ENCODE peak calls at places on chromosomes 2 and 18, in four cellular contexts. One of them, this sample, is unnamed.

GRCh38 chr2:220513573-220514288 is 886.3 kb downstream of the SLC4A3 start:
- DNase-seq in tibial artery: no peak
- DNase-seq in gastrocnemius medialis: no peak
- DNase-seq in cerebellar cortex: no peak
- DNase-seq in this sample: no peak

GRCh38 chr2:219155054-219155644 is 5.5 kb downstream of the NHEJ1 start:
- DNase-seq in tibial artery: no peak
- DNase-seq in gastrocnemius medialis: no peak
- DNase-seq in cerebellar cortex: peak; percentile 87
- DNase-seq in this sample: peak; percentile 87

GRCh38 chr2:134489732-134490384 is 228.9 kb downstream of the TMEM163 start:
- DNase-seq in tibial artery: no peak
- DNase-seq in gastrocnemius medialis: no peak
- DNase-seq in cerebellar cortex: no peak
- DNase-seq in this sample: no peak

GRCh38 chr2:2050321-2050905 is 280.7 kb downstream of the MYT1L start:
- DNase-seq in tibial artery: no peak
- DNase-seq in gastrocnemius medialis: no peak
- DNase-seq in cerebellar cortex: peak; percentile 60
- DNase-seq in this sample: no peak

GRCh38 chr2:20439193-20439475 is 7.7 kb upstream of the RHOB start:
- DNase-seq in tibial artery: peak; percentile 57
- DNase-seq in gastrocnemius medialis: no peak
- DNase-seq in cerebellar cortex: no peak
- DNase-seq in this sample: no peak

GRCh38 chr18:49431563-49431962 is 28.9 kb downstream of the DYM start:
- DNase-seq in tibial artery: no peak
- DNase-seq in gastrocnemius medialis: no peak
- DNase-seq in cerebellar cortex: no peak
- DNase-seq in this sample: no peak

GRCh38 chr2:75162897-75163296 is 36.4 kb downstream of the TACR1 start:
- DNase-seq in tibial artery: no peak
- DNase-seq in gastrocnemius medialis: no peak
- DNase-seq in cerebellar cortex: no peak
- DNase-seq in this sample: no peak

GRCh38 chr2:83615491-83615890 is 843.6 kb downstream of the SUCLG1 start:
- DNase-seq in tibial artery: no peak
- DNase-seq in gastrocnemius medialis: no peak
- DNase-seq in cerebellar cortex: no peak
- DNase-seq in this sample: no peak

GRCh38 chr2:200703132-200703925 is 108.4 kb upstream of the BZW1 start:
- DNase-seq in tibial artery: no peak
- DNase-seq in gastrocnemius medialis: no peak
- DNase-seq in cerebellar cortex: peak; percentile 59
- DNase-seq in this sample: peak; percentile 82

GRCh38 chr2:31232586-31232985 is 1.4 kb upstream of the EHD3 start:
- DNase-seq in tibial artery: no peak
- DNase-seq in gastrocnemius medialis: no peak
- DNase-seq in cerebellar cortex: no peak
- DNase-seq in this sample: no peak

GRCh38 chr2:31247671-31248070 is 13.7 kb downstream of the EHD3 start:
- DNase-seq in tibial artery: no peak
- DNase-seq in gastrocnemius medialis: no peak
- DNase-seq in cerebellar cortex: no peak
- DNase-seq in this sample: no peak

GRCh38 chr2:54945401-54946219 is 104.6 kb downstream of the RTN4 start:
- DNase-seq in tibial artery: peak; percentile 87
- DNase-seq in gastrocnemius medialis: peak; percentile 91
- DNase-seq in cerebellar cortex: peak; percentile 65
- DNase-seq in this sample: peak; percentile 67

GRCh38 chr2:128513416-128514283 is 195.0 kb upstream of the HS6ST1 start:
- DNase-seq in tibial artery: no peak
- DNase-seq in gastrocnemius medialis: no peak
- DNase-seq in cerebellar cortex: no peak
- DNase-seq in this sample: no peak

GRCh38 chr2:241555711-241556110 is 2.8 kb upstream of the BOK start:
- DNase-seq in tibial artery: no peak
- DNase-seq in gastrocnemius medialis: no peak
- DNase-seq in cerebellar cortex: no peak
- DNase-seq in this sample: no peak

GRCh38 chr18:49861659-49862058 is 48.3 kb upstream of the ACAA2 start:
- DNase-seq in tibial artery: no peak
- DNase-seq in gastrocnemius medialis: no peak
- DNase-seq in cerebellar cortex: peak; percentile 52
- DNase-seq in this sample: no peak

GRCh38 chr2:112784199-112785189 is at the start of gene IL1A:
- DNase-seq in tibial artery: no peak
- DNase-seq in gastrocnemius medialis: no peak
- DNase-seq in cerebellar cortex: no peak
- DNase-seq in this sample: no peak

GRCh38 chr2:47008381-47009280 is 93.0 kb upstream of the MCFD2 start:
- DNase-seq in tibial artery: peak; percentile 94
- DNase-seq in gastrocnemius medialis: no peak
- DNase-seq in cerebellar cortex: peak; percentile 94
- DNase-seq in this sample: peak; percentile 79

GRCh38 chr18:28594034-28594433 is 417.1 kb upstream of the CDH2 start:
- DNase-seq in tibial artery: no peak
- DNase-seq in gastrocnemius medialis: no peak
- DNase-seq in cerebellar cortex: no peak
- DNase-seq in this sample: no peak

GRCh38 chr2:157087373-157088005 is 170.0 kb upstream of the GALNT5 start:
- DNase-seq in tibial artery: peak; percentile 74
- DNase-seq in gastrocnemius medialis: peak; percentile 9
- DNase-seq in cerebellar cortex: no peak
- DNase-seq in this sample: no peak

GRCh38 chr18:10516078-10516477 is 9.7 kb upstream of the NAPG start:
- DNase-seq in tibial artery: no peak
- DNase-seq in gastrocnemius medialis: no peak
- DNase-seq in cerebellar cortex: no peak
- DNase-seq in this sample: no peak

GRCh38 chr2:231597014-231597611 is 4.4 kb downstream of the TEX44 start:
- DNase-seq in tibial artery: peak; percentile 80
- DNase-seq in gastrocnemius medialis: no peak
- DNase-seq in cerebellar cortex: peak; percentile 52
- DNase-seq in this sample: peak; percentile 70

GRCh38 chr2:65199891-65200290 is 27.7 kb upstream of the ACTR2 start:
- DNase-seq in tibial artery: no peak
- DNase-seq in gastrocnemius medialis: no peak
- DNase-seq in cerebellar cortex: no peak
- DNase-seq in this sample: no peak

GRCh38 chr2:54228945-54229344 is 27.1 kb downstream of the TSPYL6 start:
- DNase-seq in tibial artery: peak; percentile 73
- DNase-seq in gastrocnemius medialis: no peak
- DNase-seq in cerebellar cortex: no peak
- DNase-seq in this sample: peak; percentile 33

GRCh38 chr2:45332094-45332493 is 279.0 kb downstream of the SRBD1 start:
- DNase-seq in tibial artery: no peak
- DNase-seq in gastrocnemius medialis: no peak
- DNase-seq in cerebellar cortex: no peak
- DNase-seq in this sample: no peak

GRCh38 chr2:6626406-6627012 is 239.2 kb downstream of the CMPK2 start:
- DNase-seq in tibial artery: no peak
- DNase-seq in gastrocnemius medialis: no peak
- DNase-seq in cerebellar cortex: no peak
- DNase-seq in this sample: no peak

GRCh38 chr2:189188446-189188845 is 8.9 kb upstream of the COL5A2 start:
- DNase-seq in tibial artery: no peak
- DNase-seq in gastrocnemius medialis: no peak
- DNase-seq in cerebellar cortex: no peak
- DNase-seq in this sample: no peak

GRCh38 chr2:88038263-88039105 is 17.1 kb downstream of the KRCC1 start:
- DNase-seq in tibial artery: no peak
- DNase-seq in gastrocnemius medialis: no peak
- DNase-seq in cerebellar cortex: no peak
- DNase-seq in this sample: no peak

GRCh38 chr2:131753640-131754561 is 226.2 kb downstream of the CCDC74A start:
- DNase-seq in tibial artery: no peak
- DNase-seq in gastrocnemius medialis: no peak
- DNase-seq in cerebellar cortex: no peak
- DNase-seq in this sample: no peak

GRCh38 chr2:120508581-120509041 is 162.7 kb downstream of the INHBB start:
- DNase-seq in tibial artery: peak; percentile 63
- DNase-seq in gastrocnemius medialis: no peak
- DNase-seq in cerebellar cortex: no peak
- DNase-seq in this sample: no peak

GRCh38 chr2:38293152-38293865 is 83.8 kb downstream of the ATL2 start:
- DNase-seq in tibial artery: no peak
- DNase-seq in gastrocnemius medialis: no peak
- DNase-seq in cerebellar cortex: no peak
- DNase-seq in this sample: no peak

GRCh38 chr2:232027530-232027929 is 66.0 kb downstream of the DIS3L2 start:
- DNase-seq in tibial artery: no peak
- DNase-seq in gastrocnemius medialis: no peak
- DNase-seq in cerebellar cortex: no peak
- DNase-seq in this sample: no peak

GRCh38 chr2:151708788-151709187 is 25.5 kb downstream of the NEB start:
- DNase-seq in tibial artery: no peak
- DNase-seq in gastrocnemius medialis: no peak
- DNase-seq in cerebellar cortex: no peak
- DNase-seq in this sample: no peak

GRCh38 chr18:78297048-78297447 is 682.6 kb upstream of the SALL3 start:
- DNase-seq in tibial artery: no peak
- DNase-seq in gastrocnemius medialis: no peak
- DNase-seq in cerebellar cortex: no peak
- DNase-seq in this sample: no peak

GRCh38 chr18:49074505-49074904 is 123.7 kb upstream of the SMAD7 start:
- DNase-seq in tibial artery: no peak
- DNase-seq in gastrocnemius medialis: no peak
- DNase-seq in cerebellar cortex: no peak
- DNase-seq in this sample: no peak

GRCh38 chr2:44286884-44287638 is 11.8 kb downstream of the SLC3A1 start:
- DNase-seq in tibial artery: no peak
- DNase-seq in gastrocnemius medialis: no peak
- DNase-seq in cerebellar cortex: no peak
- DNase-seq in this sample: no peak

GRCh38 chr2:51028829-51029228 is 3.1 kb downstream of the NRXN1 start:
- DNase-seq in tibial artery: no peak
- DNase-seq in gastrocnemius medialis: no peak
- DNase-seq in cerebellar cortex: no peak
- DNase-seq in this sample: no peak

GRCh38 chr2:64478502-64479230 is 24.7 kb downstream of the LGALSL start:
- DNase-seq in tibial artery: no peak
- DNase-seq in gastrocnemius medialis: no peak
- DNase-seq in cerebellar cortex: no peak
- DNase-seq in this sample: no peak

This sample was measured in midbrain.